ENCODE peak calls at places on chromosomes 5 and 9, in eight cellular contexts. R, O, X, S, D, W, H and L are unnamed samples.

GRCh38 chr9:4141201-4141750 is 158.6 kb downstream of the GLIS3 start:
- DNase-seq in X (no peak), R (no peak), O (no peak), S (no peak), D (no peak), W (no peak), H (no peak), L (no peak)

GRCh38 chr9:132078369-132079356 is 1.0 kb downstream of the MED27 start:
- DNase-seq in R (no peak), W (peak; percentile 31), O (peak; percentile 10), S (peak; percentile 52), D (peak; percentile 57), X (no peak), H (no peak), L (no peak)

GRCh38 chr9:119736478-119737454 is 367.5 kb upstream of the BRINP1 start:
- DNase-seq in S (no peak), R (no peak), H (peak; percentile 48), W (no peak), O (no peak), D (no peak), X (no peak), L (no peak)

GRCh38 chr5:160774646-160775313 is 77.2 kb downstream of the ATP10B start:
- DNase-seq in H (peak; percentile 49), R (no peak), D (no peak), X (no peak), S (no peak), O (no peak), W (no peak), L (no peak)

GRCh38 chr9:13942695-13943094 is 371.2 kb downstream of the NFIB start:
- DNase-seq in D (no peak), W (no peak), X (no peak), S (peak; percentile 96), R (no peak), H (no peak), O (no peak), L (no peak)

GRCh38 chr5:59712836-59713487 is 180.6 kb downstream of the PDE4D start:
- DNase-seq in W (no peak), R (no peak), S (peak; percentile 44), O (no peak), X (no peak), H (no peak), D (peak; percentile 13), L (no peak)

GRCh38 chr9:100087218-100087617 is 11.6 kb downstream of the ERP44 start:
- DNase-seq in D (no peak), H (no peak), R (no peak), W (no peak), S (peak; percentile 49), X (no peak), O (no peak), L (no peak)

GRCh38 chr5:14471557-14471956 is 110.0 kb upstream of the OTULINL start:
- DNase-seq in S (no peak), D (no peak), R (no peak), O (no peak), W (no peak), H (no peak), X (no peak), L (no peak)

GRCh38 chr5:148791334-148791667 is 35.1 kb upstream of the ADRB2 start:
- DNase-seq in D (no peak), W (no peak), R (no peak), O (no peak), X (no peak), H (no peak), S (peak; percentile 66), L (no peak)